ENCODE peak calls at places on chromosome 11, in six cellular contexts. T is OCI-LY7; P is A549; K is CD4-positive, CD25-positive, alpha-beta regulatory T cell; Y is CD8-positive, alpha-beta memory T cell; U is right cardiac atrium. X is an unnamed sample.

GRCh38 chr11:15153231-15153630 is 38.5 kb downstream of the INSC start:
- DNase-seq in T (no peak), K (no peak), Y (no peak), U (no peak), P (no peak), X (no peak)

GRCh38 chr11:68682531-68682931 is 1.8 kb upstream of the GAL start:
- DNase-seq in T (no peak), U (no peak), P (no peak), K (no peak), Y (no peak), X (no peak)

GRCh38 chr11:72001834-72002591 is 3.3 kb downstream of the IL18BP start:
- DNase-seq in U (no peak), Y (no peak), T (no peak), K (no peak), P (no peak), X (no peak)

GRCh38 chr11:77823775-77824174 is 2.8 kb downstream of the AAMDC start:
- DNase-seq in T (no peak), P (no peak), Y (no peak), K (no peak), U (no peak), X (no peak)

GRCh38 chr11:132080121-132080520 is 709.7 kb downstream of the NTM start:
- DNase-seq in U (no peak), K (no peak), T (no peak), P (no peak), Y (no peak), X (no peak)

GRCh38 chr11:78295991-78296930 is 107.5 kb downstream of the USP35 start:
- DNase-seq in K (no peak), Y (no peak), T (no peak), U (no peak), P (no peak), X (no peak)

GRCh38 chr11:118046964-118047700 is 29.7 kb upstream of the TMPRSS4 start:
- DNase-seq in K (no peak), Y (no peak), P (no peak), T (no peak), U (no peak), X (no peak)

GRCh38 chr11:103892603-103893002 is 143.8 kb upstream of the DDI1 start:
- DNase-seq in P (peak; percentile 14), K (no peak), Y (no peak), U (no peak), T (no peak), X (no peak)

GRCh38 chr11:66718320-66718971 is 10.6 kb downstream of the SPTBN2 start:
- DNase-seq in P (no peak), K (no peak), U (no peak), Y (peak; percentile 26), T (no peak), X (no peak)

GRCh38 chr11:45102810-45103621 is 43.4 kb upstream of the PRDM11 start:
- DNase-seq in K (peak; percentile 39), P (peak; percentile 74), Y (peak; percentile 84), T (peak; percentile 66), U (peak; percentile 59), X (peak; percentile 62)

GRCh38 chr11:58787903-58788302 is 56.2 kb upstream of the GLYAT start:
- DNase-seq in Y (no peak), K (no peak), P (no peak), T (no peak), U (no peak), X (no peak)

GRCh38 chr11:42806191-42806590 is 505.6 kb upstream of the API5 start:
- DNase-seq in T (no peak), P (no peak), K (no peak), U (no peak), Y (no peak), X (no peak)

GRCh38 chr11:68670208-68670992 is 13.9 kb upstream of the GAL start:
- DNase-seq in Y (peak; percentile 30), U (no peak), K (no peak), P (no peak), T (peak; percentile 9), X (no peak)

DNA sequence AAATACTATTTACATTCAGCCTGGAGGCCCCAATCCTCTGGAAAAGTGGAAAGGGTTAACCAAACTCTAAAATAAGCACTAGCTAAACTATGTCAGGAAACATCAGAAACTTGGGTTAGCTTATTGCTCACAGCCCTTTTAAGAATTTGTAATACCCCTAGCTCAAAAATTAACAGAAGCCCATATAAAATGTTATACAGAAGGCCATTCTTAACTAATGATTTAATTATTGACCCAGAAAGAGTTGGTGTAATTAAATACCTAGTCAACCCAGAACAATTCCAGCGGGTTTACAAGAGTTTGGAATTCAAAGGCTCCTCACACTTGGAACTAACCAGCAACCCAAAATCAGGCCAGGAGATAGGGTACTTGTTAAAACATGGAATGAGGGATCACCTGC is 88.8 kb downstream of the PIWIL4 start:
- DNase-seq in K (no peak), P (no peak), T (no peak), Y (no peak), U (no peak), X (no peak)
- H3K9me3 ChIP-seq in K (no peaks in the 10 kb centered on the region), P (no peaks in the 10 kb centered on the region), T (no peaks in the 10 kb centered on the region), Y (no peaks in the 10 kb centered on the region), U (no peaks in the 10 kb centered on the region), X (no peaks in the 10 kb centered on the region)

GRCh38 chr11:2644844-2645778 is 54.7 kb downstream of the KCNQ1OT1 start:
- DNase-seq in P (no peak), U (no peak), K (no peak), T (no peak), Y (no peak), X (no peak)
- H3K9me3 ChIP-seq in P (peaks cover 97% of the 10 kb centered on the region), U (peaks cover 6% of the 10 kb centered on the region), K (peaks cover 64% of the 10 kb centered on the region), T (peaks cover 39% of the 10 kb centered on the region), Y (peaks cover 23% of the 10 kb centered on the region), X (peaks cover 72% of the 10 kb centered on the region)

DNA sequence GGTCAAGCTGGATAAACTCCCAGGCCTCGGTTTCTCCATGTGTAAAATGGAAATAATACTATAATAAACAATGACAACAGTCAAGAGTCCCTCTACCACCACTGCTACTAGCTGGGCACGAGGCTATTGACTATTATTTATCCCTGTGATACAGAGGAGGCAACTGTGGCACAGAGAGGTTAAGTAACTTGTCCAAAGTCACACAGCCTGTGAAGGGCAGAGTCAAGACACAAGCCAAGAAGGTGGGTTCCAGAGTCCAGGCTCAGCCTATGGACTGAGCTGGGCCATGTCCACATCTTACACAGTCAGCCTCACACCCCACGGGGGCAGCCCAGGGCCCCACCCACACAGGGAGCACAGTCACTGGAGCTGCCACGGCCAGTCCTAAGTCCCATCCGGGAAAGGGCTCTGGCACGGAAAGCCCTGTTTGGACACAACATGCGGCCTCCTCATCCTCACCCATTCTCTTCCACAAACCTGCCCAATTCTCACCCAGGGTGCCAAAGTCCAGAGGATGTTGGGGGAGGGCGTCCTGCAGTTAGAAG is 384.0 kb downstream of the SHANK2 start:
- DNase-seq in Y (no peak), P (no peak), T (no peak), U (no peak), K (no peak), X (no peak)
- H3K9me3 ChIP-seq in Y (no peaks in the 10 kb centered on the region), P (no peaks in the 10 kb centered on the region), T (no peaks in the 10 kb centered on the region), U (no peaks in the 10 kb centered on the region), K (no peaks in the 10 kb centered on the region), X (no peaks in the 10 kb centered on the region)

GRCh38 chr11:101195294-101195693 is 65.7 kb upstream of the PGR start:
- DNase-seq in Y (no peak), U (no peak), P (no peak), T (no peak), K (no peak), X (no peak)
- H3K9me3 ChIP-seq in Y (no peaks in the 10 kb centered on the region), U (no peaks in the 10 kb centered on the region), P (no peaks in the 10 kb centered on the region), T (no peaks in the 10 kb centered on the region), K (no peaks in the 10 kb centered on the region), X (no peaks in the 10 kb centered on the region)

GRCh38 chr11:37527545-37527944 is 929.5 kb upstream of the RAG2 start:
- DNase-seq in U (no peak), K (no peak), P (no peak), T (no peak), Y (no peak), X (no peak)

GRCh38 chr11:37525336-37525735 is 927.3 kb upstream of the RAG2 start:
- DNase-seq in Y (no peak), T (no peak), K (no peak), U (no peak), P (no peak), X (no peak)
- H3K9me3 ChIP-seq in Y (no peaks in the 10 kb centered on the region), T (no peaks in the 10 kb centered on the region), K (peaks cover 10% of the 10 kb centered on the region), U (no peaks in the 10 kb centered on the region), P (no peaks in the 10 kb centered on the region), X (peaks cover 10% of the 10 kb centered on the region)

DNA sequence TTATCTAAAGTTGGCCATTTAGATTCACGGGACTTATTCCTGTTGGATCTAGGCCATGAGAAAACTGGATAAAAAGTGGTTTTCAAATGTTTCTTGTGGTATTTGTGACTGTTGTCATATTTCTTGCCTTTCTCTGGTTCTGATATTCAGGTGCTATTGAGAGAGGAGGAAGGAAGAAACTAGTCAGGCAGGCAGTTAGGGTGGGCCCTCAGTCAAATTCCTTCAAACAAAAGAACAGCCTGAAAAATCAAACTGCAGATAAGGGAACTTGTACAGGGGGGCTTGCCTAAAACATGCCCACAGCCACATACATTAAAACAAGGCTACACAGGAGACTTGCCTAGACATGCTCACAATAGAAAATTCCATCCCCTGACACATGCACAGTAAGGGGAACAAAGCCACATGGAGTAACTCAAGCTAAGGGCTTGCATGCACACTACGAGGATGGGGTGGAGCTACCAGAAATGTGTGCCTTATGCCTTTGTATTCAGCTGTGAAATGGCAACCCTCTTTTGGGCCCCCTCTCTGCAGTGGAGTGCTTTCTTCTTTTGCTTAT is 18.2 kb downstream of the NCR3LG1 start:
- DNase-seq in Y (no peak), U (no peak), P (no peak), T (no peak), K (no peak), X (no peak)
- H3K9me3 ChIP-seq in Y (peaks cover 23% of the 10 kb centered on the region), U (peaks cover 18% of the 10 kb centered on the region), P (peaks cover 25% of the 10 kb centered on the region), T (peaks cover 39% of the 10 kb centered on the region), K (peaks cover 41% of the 10 kb centered on the region), X (peaks cover 49% of the 10 kb centered on the region)

GRCh38 chr11:134576286-134576685 is 164.2 kb upstream of the B3GAT1 start:
- DNase-seq in P (no peak), Y (no peak), T (no peak), U (no peak), K (no peak), X (no peak)
- H3K9me3 ChIP-seq in P (no peaks in the 10 kb centered on the region), Y (no peaks in the 10 kb centered on the region), T (no peaks in the 10 kb centered on the region), U (no peaks in the 10 kb centered on the region), K (no peaks in the 10 kb centered on the region), X (no peaks in the 10 kb centered on the region)

GRCh38 chr11:123392813-123393212 is 37.3 kb upstream of the GRAMD1B start:
- DNase-seq in P (no peak), Y (no peak), K (no peak), T (no peak), U (no peak), X (no peak)
- H3K9me3 ChIP-seq in P (no peaks in the 10 kb centered on the region), Y (no peaks in the 10 kb centered on the region), K (no peaks in the 10 kb centered on the region), T (no peaks in the 10 kb centered on the region), U (no peaks in the 10 kb centered on the region), X (no peaks in the 10 kb centered on the region)

DNA sequence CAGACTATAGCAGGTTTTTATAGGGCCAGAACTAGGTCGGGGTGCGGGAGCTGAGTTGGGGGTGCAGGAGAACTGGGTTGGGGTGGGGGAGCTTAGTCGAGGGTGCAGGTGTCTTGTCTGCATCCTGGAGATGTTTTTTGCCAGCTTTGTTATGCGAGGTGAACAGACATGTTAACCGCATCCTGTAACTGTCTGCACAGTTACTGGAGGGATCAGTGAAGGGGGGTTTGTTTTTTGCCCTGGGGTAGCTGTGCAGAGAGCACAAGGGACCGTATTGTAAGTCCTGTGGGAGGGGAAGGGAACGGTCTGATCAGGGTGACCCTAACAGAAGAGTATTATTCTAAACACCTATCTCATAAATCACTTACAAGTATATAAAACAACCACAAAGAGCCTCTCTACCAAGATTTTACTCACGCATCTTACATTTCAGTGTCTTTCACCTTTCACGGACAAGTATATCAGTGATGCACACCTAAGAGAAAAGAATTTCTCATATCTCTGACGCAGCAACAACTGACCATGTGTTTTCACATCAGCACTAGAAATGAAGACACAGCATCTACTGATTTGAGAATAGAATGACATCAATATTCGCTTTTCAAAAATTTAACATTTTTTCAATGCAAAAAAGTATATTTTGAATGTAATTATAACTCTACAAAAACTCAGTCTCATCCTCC is 20.8 kb downstream of the ZNF195 start:
- DNase-seq in U (no peak), P (no peak), K (no peak), T (no peak), Y (no peak), X (no peak)
- H3K9me3 ChIP-seq in U (peaks cover 23% of the 10 kb centered on the region), P (peaks cover 96% of the 10 kb centered on the region), K (peaks cover 97% of the 10 kb centered on the region), T (peaks cover 49% of the 10 kb centered on the region), Y (peaks cover 73% of the 10 kb centered on the region), X (peaks cover 98% of the 10 kb centered on the region)